ENCODE peak calls at places on chromosomes 4 and X, in seven cellular contexts. K is H1, E is tibial nerve, A is breast epithelium, S is heart left ventricle, Q is H54, B is upper lobe of left lung. N is an unnamed sample.

GRCh38 chrX:77415161-77415560 is 32.0 kb upstream of the FGF16 start:
- DNase-seq in K (no peak), E (no peak), A (no peak), S (no peak), Q (no peak), B (no peak), N (no peak)

GRCh38 chr4:74919783-74920182 is 13.1 kb upstream of the PARM1 start:
- DNase-seq in K (no peak), E (no peak), A (no peak), S (no peak), Q (no peak), B (no peak), N (no peak)

GRCh38 chr4:138835833-138836521 is 179.6 kb upstream of the NOCT start:
- DNase-seq in K (no peak), E (no peak), A (no peak), S (peak), Q (no peak), B (no peak), N (peak)

GRCh38 chrX:24231169-24231568 is 81.6 kb downstream of the ZFX start:
- DNase-seq in K (no peak), E (peak), A (no peak), S (peak), Q (peak), B (no peak), N (peak)

GRCh38 chr4:111027526-111027925 is 404.6 kb upstream of the PITX2 start:
- DNase-seq in K (no peak), E (no peak), A (no peak), S (no peak), Q (no peak), B (no peak), N (no peak)

GRCh38 chr4:137531121-137531520 is 1.2 kb downstream of the PCDH18 start:
- DNase-seq in K (no peak), E (peak), A (no peak), S (no peak), Q (no peak), B (no peak), N (no peak)

GRCh38 chr4:87179751-87180150 is 40.7 kb downstream of the KLHL8 start:
- DNase-seq in K (no peak), E (no peak), A (no peak), S (no peak), Q (no peak), B (no peak), N (no peak)

GRCh38 chr4:3368841-3369760 is 72.7 kb upstream of the HGFAC start:
- DNase-seq in K (peak), E (no peak), A (no peak), S (no peak), Q (no peak), B (peak), N (no peak)

GRCh38 chr4:4842476-4843441 is 16.7 kb upstream of the MSX1 start:
- DNase-seq in K (no peak), E (no peak), A (no peak), S (no peak), Q (no peak), B (no peak), N (no peak)

GRCh38 chr4:75702919-75703411 is 21.4 kb upstream of the USO1 start:
- DNase-seq in K (peak), E (no peak), A (no peak), S (no peak), Q (no peak), B (no peak), N (no peak)

GRCh38 chrX:22300130-22300529 is 27.4 kb downstream of the CBLL2 start:
- DNase-seq in K (no peak), E (no peak), A (no peak), S (peak), Q (peak), B (no peak), N (no peak)

GRCh38 chrX:108018659-108019381 is 26.0 kb upstream of the VSIG1 start:
- DNase-seq in K (no peak), E (no peak), A (no peak), S (no peak), Q (no peak), B (no peak), N (no peak)

GRCh38 chrX:65697915-65698796 is 30.7 kb downstream of the MSN start:
- DNase-seq in K (no peak), E (no peak), A (no peak), S (peak), Q (no peak), B (no peak), N (peak)

GRCh38 chr4:23920716-23921446 is 31.0 kb upstream of the PPARGC1A start:
- DNase-seq in K (no peak), E (no peak), A (peak), S (no peak), Q (no peak), B (no peak), N (no peak)

GRCh38 chr4:44869222-44869882 is 143.0 kb upstream of the GNPDA2 start:
- DNase-seq in K (no peak), E (no peak), A (no peak), S (no peak), Q (no peak), B (no peak), N (no peak)

GRCh38 chrX:40571600-40571999 is 9.2 kb upstream of the ATP6AP2 start:
- DNase-seq in K (no peak), E (no peak), A (no peak), S (no peak), Q (no peak), B (no peak), N (no peak)

GRCh38 chrX:40576291-40576690 is 4.5 kb upstream of the ATP6AP2 start:
- DNase-seq in K (no peak), E (no peak), A (no peak), S (no peak), Q (no peak), B (no peak), N (no peak)

GRCh38 chrX:40573763-40574162 is 7.0 kb upstream of the ATP6AP2 start:
- DNase-seq in K (peak), E (no peak), A (no peak), S (no peak), Q (no peak), B (no peak), N (peak)

GRCh38 chrX:40570346-40571093 is 10.2 kb upstream of the ATP6AP2 start:
- DNase-seq in K (no peak), E (no peak), A (no peak), S (no peak), Q (no peak), B (no peak), N (no peak)
- TF ChIP-seq POLR2A in K (no peak), E (no peak), A (no peak), S (no peak), Q (no peak), B (no peak), N (no peak)

GRCh38 chr4:185835814-185836213 is 23.8 kb upstream of the SORBS2 start:
- DNase-seq in K (no peak), E (no peak), A (no peak), S (no peak), Q (no peak), B (no peak), N (no peak)
- TF ChIP-seq POLR2A in K (no peak), E (no peak), A (no peak), S (no peak), Q (no peak), B (no peak), N (no peak)

GRCh38 chrX:118729043-118729652 is 1.7 kb downstream of the IL13RA1 start:
- DNase-seq in K (no peak), E (no peak), A (no peak), S (no peak), Q (no peak), B (no peak), N (no peak)

GRCh38 chrX:118727686-118728339 is 407 bp downstream of the IL13RA1 start:
- DNase-seq in K (no peak), E (no peak), A (no peak), S (peak), Q (no peak), B (peak), N (no peak)

GRCh38 chrX:118724775-118725174 is 2.6 kb upstream of the IL13RA1 start:
- DNase-seq in K (no peak), E (no peak), A (no peak), S (no peak), Q (peak), B (no peak), N (no peak)

GRCh38 chrX:118724352-118724751 is 3.1 kb upstream of the IL13RA1 start:
- DNase-seq in K (no peak), E (no peak), A (no peak), S (no peak), Q (no peak), B (no peak), N (no peak)

DNA sequence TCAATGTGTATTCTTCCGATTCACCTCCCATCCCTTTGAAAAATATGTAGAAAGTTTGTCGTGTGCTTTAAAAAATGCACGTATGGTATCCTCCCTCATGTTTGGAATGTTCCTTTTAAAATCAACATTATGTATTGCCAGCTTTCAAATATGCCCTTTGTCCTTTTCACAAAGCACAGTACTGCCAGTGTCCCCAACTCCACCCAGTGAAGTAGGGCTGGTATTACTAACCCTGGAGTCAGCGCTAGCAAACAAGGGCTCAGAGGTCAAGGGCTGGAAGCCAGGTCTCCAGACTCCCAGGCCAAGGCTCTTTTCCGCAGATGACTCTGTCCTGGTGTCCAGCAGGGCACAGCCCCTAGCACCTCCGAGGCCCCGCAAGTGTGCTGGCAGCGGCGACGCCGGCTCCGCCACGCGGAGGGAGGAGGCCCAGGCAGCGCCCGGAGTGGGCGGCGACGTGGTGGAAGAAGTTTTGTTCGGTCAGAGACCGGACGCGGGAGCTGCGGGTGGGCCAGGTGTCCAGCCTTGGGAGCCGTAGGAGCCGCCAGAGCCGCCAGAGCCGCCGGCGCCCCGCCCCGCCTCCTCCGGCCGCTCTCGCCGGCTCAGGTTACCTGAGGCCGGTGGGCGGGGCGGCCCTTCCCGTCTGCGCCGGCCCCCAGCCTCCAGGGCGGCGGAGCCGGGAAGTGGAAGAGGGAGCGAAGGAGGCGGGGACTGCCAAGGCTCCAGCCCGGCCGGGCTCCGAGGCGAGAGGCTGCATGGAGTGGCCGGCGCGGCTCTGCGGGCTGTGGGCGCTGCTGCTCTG is at the start of gene IL13RA1:
- DNase-seq in K (peak), E (peak), A (peak), S (peak), Q (peak), B (peak), N (peak)
- TF ChIP-seq POLR2A in K (peak), E (peak), A (no peak), S (peak), Q (peak), B (peak), N (no peak)

GRCh38 chr4:53702334-53703266 is 111.3 kb upstream of the LNX1 start:
- DNase-seq in K (peak), E (peak), A (peak), S (peak), Q (peak), B (peak), N (no peak)
- TF ChIP-seq POLR2A in K (no peak), E (no peak), A (no peak), S (no peak), Q (no peak), B (no peak), N (no peak)

GRCh38 chr4:56977321-56978012 is at the start of gene NOA1:
- DNase-seq in K (peak), E (peak), A (peak), S (peak), Q (peak), B (peak), N (peak)
- TF ChIP-seq POLR2A in K (peak), E (peak), A (peak), S (peak), Q (peak), B (peak), N (peak)

GRCh38 chrX:1535241-1536041 is 1.5 kb downstream of the P2RY8 start:
- DNase-seq in K (no peak), E (peak), A (no peak), S (peak), Q (no peak), B (no peak), N (no peak)
- TF ChIP-seq POLR2A in K (no peak), E (no peak), A (no peak), S (no peak), Q (no peak), B (no peak), N (no peak)